ENCODE peak calls at places on chromosomes 12 and 14, in ten cellular contexts. V is nephron progenitor cell; F is tibial artery; N is MCF 10A; W is B cell; S is left ventricle myocardium inferior; T is endodermal cell; Y is CD4-positive, alpha-beta T cell; X is AG04450; A is PC-3. Z is an unnamed sample.

GRCh38 chr12:95998611-95999300 is 2.6 kb upstream of the HAL start:
- DNase-seq in A (peak), V (peak), S (no peak), T (peak), X (peak), F (no peak), Y (peak), N (peak), W (peak), Z (peak)

GRCh38 chr14:81423504-81423903 is 23.4 kb upstream of the STON2 start:
- DNase-seq in T (no peak), X (no peak), W (no peak), N (no peak), F (peak), S (peak), Y (no peak), A (no peak), V (no peak), Z (no peak)

GRCh38 chr14:65496178-65496993 is 83.9 kb downstream of the FUT8 start:
- DNase-seq in N (no peak), F (no peak), Y (no peak), A (no peak), T (no peak), S (no peak), V (no peak), X (no peak), W (no peak), Z (no peak)

GRCh38 chr12:1932264-1932777 is 13.9 kb upstream of the CACNA2D4 start:
- DNase-seq in W (no peak), A (no peak), F (no peak), N (no peak), V (no peak), Y (no peak), S (peak), X (no peak), T (peak), Z (no peak)

GRCh38 chr14:63563370-63564026 is 20.3 kb upstream of the PPP2R5E start:
- DNase-seq in Y (no peak), N (peak), V (no peak), W (no peak), T (no peak), X (no peak), F (no peak), S (no peak), A (peak), Z (no peak)

GRCh38 chr12:90897316-90897715 is 57.7 kb downstream of the CCER1 start:
- DNase-seq in N (no peak), F (no peak), V (no peak), S (no peak), X (no peak), Y (no peak), T (no peak), W (no peak), A (no peak), Z (no peak)

GRCh38 chr12:1773937-1774655 is 46.3 kb upstream of the LRTM2 start:
- DNase-seq in W (no peak), S (no peak), A (no peak), F (no peak), Y (no peak), X (no peak), V (no peak), N (no peak), T (no peak), Z (no peak)

GRCh38 chr12:76878899-76879709 is at the start of gene CSRP2:
- DNase-seq in Y (no peak), A (peak), T (peak), V (peak), N (peak), W (peak), X (peak), F (peak), S (peak), Z (peak)

GRCh38 chr14:37591941-37592287 is 3.1 kb downstream of the FOXA1 start:
- DNase-seq in N (no peak), T (no peak), W (no peak), F (no peak), X (no peak), Y (no peak), V (no peak), A (peak), S (no peak), Z (no peak)

GRCh38 chr12:8780389-8780788 is 42.0 kb upstream of the A2ML1 start:
- DNase-seq in F (no peak), W (no peak), T (peak), Y (no peak), X (peak), S (no peak), V (no peak), N (peak), A (peak), Z (no peak)

GRCh38 chr14:46259536-46259935 is 392.0 kb downstream of the RPL10L start:
- DNase-seq in A (peak), N (peak), X (no peak), T (peak), Y (no peak), S (no peak), F (no peak), V (peak), W (no peak), Z (no peak)

GRCh38 chr12:97561321-97562230 is 99.0 kb downstream of the RMST start:
- DNase-seq in A (peak), F (no peak), V (no peak), W (no peak), Y (no peak), S (no peak), N (no peak), X (no peak), T (no peak), Z (no peak)

GRCh38 chr14:100381386-100382105 is 58.4 kb downstream of the SLC25A47 start:
- DNase-seq in Y (no peak), X (no peak), F (no peak), T (peak), S (no peak), V (peak), N (no peak), A (no peak), W (no peak), Z (no peak)

GRCh38 chr14:49863483-49864262 is 11.1 kb upstream of the NEMF start:
- DNase-seq in S (no peak), A (no peak), T (no peak), F (no peak), N (peak), Y (no peak), X (no peak), V (no peak), W (no peak), Z (no peak)

GRCh38 chr14:51650721-51651387 is 856 bp upstream of the FRMD6 start:
- DNase-seq in X (no peak), N (peak), V (peak), Y (no peak), A (peak), W (no peak), F (peak), S (peak), T (peak), Z (no peak)

GRCh38 chr12:74890237-74890599 is 319.4 kb downstream of the KCNC2 start:
- DNase-seq in W (no peak), A (peak), F (no peak), Y (no peak), V (no peak), S (no peak), N (peak), T (no peak), X (peak), Z (peak)

GRCh38 chr12:26678697-26679660 is 154.0 kb downstream of the ITPR2 start:
- DNase-seq in A (peak), X (no peak), Y (no peak), F (no peak), V (no peak), T (no peak), S (no peak), N (no peak), W (no peak), Z (no peak)

GRCh38 chr12:75488553-75488952 is 8.0 kb downstream of the GLIPR1 start:
- DNase-seq in S (no peak), N (peak), F (no peak), W (no peak), T (peak), Y (no peak), X (no peak), A (peak), V (no peak), Z (no peak)

GRCh38 chr12:13277278-13277677 is 80.8 kb downstream of the EMP1 start:
- DNase-seq in A (no peak), T (peak), W (no peak), S (no peak), Y (no peak), X (no peak), V (no peak), N (no peak), F (no peak), Z (no peak)

GRCh38 chr12:80551897-80552296 is 107.9 kb downstream of the PTPRQ start:
- DNase-seq in N (peak), X (peak), A (peak), S (no peak), Y (no peak), T (no peak), F (no peak), V (no peak), W (no peak), Z (peak)

GRCh38 chr12:121939992-121940766 is 21.8 kb downstream of the CFAP251 start:
- DNase-seq in N (no peak), F (no peak), T (peak), W (no peak), V (no peak), X (no peak), A (no peak), Y (no peak), S (no peak), Z (no peak)

GRCh38 chr12:5123921-5124320 is 80.2 kb downstream of the KCNA5 start:
- DNase-seq in W (no peak), A (no peak), S (no peak), N (no peak), Y (no peak), V (no peak), F (no peak), T (no peak), X (no peak), Z (no peak)

GRCh38 chr14:68766299-68767247 is 26.3 kb downstream of the ZFP36L1 start:
- DNase-seq in V (no peak), F (no peak), X (no peak), S (no peak), N (no peak), Y (no peak), W (no peak), A (no peak), T (no peak), Z (no peak)

GRCh38 chr12:24562761-24563392 is 386.0 kb downstream of the BCAT1 start:
- DNase-seq in T (peak), Y (no peak), N (peak), A (no peak), X (no peak), V (peak), F (peak), W (peak), S (peak), Z (no peak)

GRCh38 chr12:23525450-23526072 is 423.9 kb downstream of the SOX5 start:
- DNase-seq in S (no peak), Y (no peak), W (no peak), V (no peak), N (peak), F (no peak), X (no peak), T (no peak), A (peak), Z (no peak)

GRCh38 chr14:75278422-75279152 is at the start of gene FOS:
- DNase-seq in V (peak), S (peak), N (peak), T (peak), Y (peak), X (no peak), W (peak), A (peak), F (peak), Z (peak)

GRCh38 chr12:113273053-113273725 is 51.9 kb downstream of the TPCN1 start:
- DNase-seq in N (no peak), A (no peak), W (no peak), X (no peak), Y (no peak), T (peak), F (no peak), V (no peak), S (no peak), Z (no peak)

GRCh38 chr14:45705954-45706353 is 453.0 kb upstream of the MIS18BP1 start:
- DNase-seq in V (no peak), Y (no peak), X (no peak), F (no peak), N (no peak), A (no peak), T (no peak), S (no peak), W (no peak), Z (no peak)

GRCh38 chr14:68195126-68195525 is 375.5 kb downstream of the RAD51B start:
- DNase-seq in Y (no peak), A (peak), T (no peak), W (no peak), F (no peak), S (no peak), V (no peak), X (no peak), N (no peak), Z (no peak)

GRCh38 chr12:26690601-26691000 is 142.4 kb downstream of the ITPR2 start:
- DNase-seq in V (no peak), F (no peak), T (no peak), Y (no peak), A (no peak), N (no peak), X (no peak), S (no peak), W (no peak), Z (no peak)

GRCh38 chr12:116066381-116067230 is 210.9 kb downstream of the MED13L start:
- DNase-seq in V (peak), T (peak), Y (peak), F (peak), S (peak), A (peak), W (peak), N (peak), X (no peak), Z (no peak)

GRCh38 chr14:33848009-33848408 is 102.9 kb downstream of the EGLN3 start:
- DNase-seq in F (no peak), N (no peak), Y (no peak), S (no peak), A (no peak), T (no peak), V (no peak), X (no peak), W (no peak), Z (no peak)

GRCh38 chr12:20364501-20364900 is 3.8 kb upstream of the PDE3A start:
- DNase-seq in T (no peak), W (no peak), A (no peak), V (no peak), X (no peak), F (no peak), N (no peak), Y (no peak), S (no peak), Z (no peak)

GRCh38 chr14:33730163-33730562 is 220.7 kb downstream of the EGLN3 start:
- DNase-seq in X (no peak), S (no peak), N (peak), Y (no peak), V (no peak), T (no peak), A (peak), W (no peak), F (no peak), Z (no peak)

GRCh38 chr12:111942557-111942956 is 70.4 kb downstream of the TMEM116 start:
- DNase-seq in V (no peak), N (peak), Y (no peak), W (no peak), A (peak), X (peak), F (no peak), T (no peak), S (no peak), Z (peak)

GRCh38 chr12:90970911-90971310 is 15.9 kb upstream of the CCER1 start:
- DNase-seq in Y (no peak), A (no peak), F (no peak), W (no peak), X (no peak), V (no peak), S (no peak), T (no peak), N (no peak), Z (no peak)

GRCh38 chr14:32087173-32087861 is 10.2 kb downstream of the ARHGAP5 start:
- DNase-seq in N (peak), V (no peak), X (no peak), Y (no peak), T (peak), S (no peak), A (peak), W (no peak), F (no peak), Z (no peak)

GRCh38 chr14:76502219-76502618 is 126.3 kb downstream of the ESRRB start:
- DNase-seq in T (no peak), N (no peak), Y (no peak), X (no peak), A (no peak), S (no peak), V (no peak), W (no peak), F (no peak), Z (no peak)

GRCh38 chr14:93936926-93937325 is 9.8 kb downstream of the FAM181A start:
- DNase-seq in X (no peak), F (no peak), S (no peak), Y (no peak), T (no peak), W (no peak), N (no peak), V (no peak), A (no peak), Z (no peak)

GRCh38 chr12:123421314-123421713 is 15.2 kb downstream of the RILPL2 start:
- DNase-seq in W (no peak), Y (no peak), T (no peak), X (no peak), F (no peak), S (no peak), N (no peak), V (no peak), A (no peak), Z (no peak)
- TF ChIP-seq CTCF in W (no peak), Y (no peak), T (peak), X (no peak), F (no peak), S (no peak), N (no peak), V (no peak), A (no peak), Z (no peak)

GRCh38 chr12:92605621-92606170 is 97.1 kb upstream of the PLEKHG7 start:
- DNase-seq in S (no peak), V (no peak), F (no peak), Y (no peak), W (no peak), A (no peak), T (no peak), N (no peak), X (no peak), Z (no peak)

GRCh38 chr12:92604786-92605185 is 98.0 kb upstream of the PLEKHG7 start:
- DNase-seq in T (no peak), W (no peak), A (no peak), Y (no peak), V (no peak), N (no peak), F (no peak), X (no peak), S (no peak), Z (no peak)

GRCh38 chr12:92606956-92607355 is 95.8 kb upstream of the PLEKHG7 start:
- DNase-seq in A (no peak), Y (no peak), V (no peak), T (no peak), F (no peak), X (no peak), W (no peak), S (no peak), N (no peak), Z (no peak)

GRCh38 chr12:92612611-92613010 is 90.2 kb upstream of the PLEKHG7 start:
- DNase-seq in A (no peak), S (no peak), X (no peak), V (no peak), W (no peak), F (no peak), Y (no peak), T (no peak), N (no peak), Z (no peak)

DNA sequence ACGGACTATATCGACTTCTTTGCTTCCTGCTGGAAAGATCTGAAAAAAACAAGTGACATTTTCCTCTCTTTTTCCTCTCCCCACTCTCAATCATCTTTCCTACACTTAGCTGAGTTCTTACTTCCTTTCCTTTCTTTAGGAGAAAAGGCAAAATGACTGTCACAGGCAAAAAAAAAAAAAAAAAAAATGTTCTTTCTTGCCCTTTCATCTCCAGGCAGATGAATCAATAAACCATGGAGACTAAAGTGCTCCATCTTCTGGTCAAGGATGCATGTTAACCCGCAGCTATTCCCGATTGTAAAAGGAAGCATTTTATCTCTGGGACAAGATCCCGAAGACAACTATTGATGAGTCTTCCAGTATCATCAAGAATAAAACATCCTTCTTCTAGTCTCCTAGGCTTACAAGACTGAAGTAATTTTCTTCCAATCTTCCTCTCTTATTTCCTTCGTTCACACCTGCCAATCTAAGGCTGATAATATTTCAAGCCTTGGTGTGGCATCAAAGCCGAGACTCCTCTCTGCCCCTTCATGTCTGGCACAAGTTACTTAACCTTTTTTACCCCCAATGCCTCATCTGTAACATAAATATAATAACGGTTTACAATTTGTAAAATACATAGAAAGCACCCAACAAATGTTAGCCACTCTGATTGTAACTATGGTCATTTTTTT is 94.2 kb upstream of the PLEKHG7 start:
- DNase-seq in S (no peak), F (no peak), T (no peak), N (peak), V (no peak), Y (no peak), X (no peak), W (no peak), A (peak), Z (no peak)
- TF ChIP-seq CTCF in S (peak), F (peak), T (peak), N (peak), V (peak), Y (peak), X (peak), W (no peak), A (peak), Z (peak)

GRCh38 chr12:57124259-57124877 is 3.9 kb upstream of the LRP1 start:
- DNase-seq in W (peak), T (peak), X (no peak), N (peak), S (peak), Y (peak), V (peak), A (peak), F (peak), Z (no peak)
- TF ChIP-seq CTCF in W (peak), T (peak), X (peak), N (peak), S (peak), Y (peak), V (peak), A (peak), F (peak), Z (peak)

GRCh38 chr14:91317381-91318313 is 73.1 kb upstream of the GPR68 start:
- DNase-seq in W (peak), F (peak), V (no peak), X (no peak), S (peak), T (no peak), N (peak), A (peak), Y (peak), Z (no peak)
- TF ChIP-seq CTCF in W (no peak), F (no peak), V (no peak), X (no peak), S (peak), T (no peak), N (peak), A (peak), Y (peak), Z (no peak)

GRCh38 chr12:117363263-117363662 is 1.8 kb upstream of the NOS1 start:
- DNase-seq in A (no peak), Y (no peak), T (no peak), W (no peak), V (no peak), X (no peak), N (no peak), F (no peak), S (no peak), Z (no peak)

GRCh38 chr12:117365072-117365616 is 3.7 kb upstream of the NOS1 start:
- DNase-seq in F (no peak), X (no peak), V (no peak), T (no peak), Y (no peak), S (no peak), A (no peak), N (no peak), W (no peak), Z (no peak)

GRCh38 chr12:117361905-117362304 is 479 bp upstream of the NOS1 start:
- DNase-seq in N (no peak), T (no peak), S (no peak), A (no peak), W (no peak), V (no peak), Y (no peak), F (no peak), X (no peak), Z (no peak)

GRCh38 chr12:117362391-117362790 is 965 bp upstream of the NOS1 start:
- DNase-seq in X (no peak), N (no peak), Y (no peak), V (no peak), T (no peak), W (no peak), A (no peak), S (no peak), F (no peak), Z (no peak)

GRCh38 chr12:117363953-117364486 is 2.6 kb upstream of the NOS1 start:
- DNase-seq in Y (no peak), S (no peak), T (no peak), N (peak), X (no peak), W (no peak), V (no peak), A (peak), F (no peak), Z (no peak)
- TF ChIP-seq CTCF in Y (no peak), S (no peak), T (peak), N (peak), X (no peak), W (no peak), V (no peak), A (peak), F (no peak), Z (no peak)

DNA sequence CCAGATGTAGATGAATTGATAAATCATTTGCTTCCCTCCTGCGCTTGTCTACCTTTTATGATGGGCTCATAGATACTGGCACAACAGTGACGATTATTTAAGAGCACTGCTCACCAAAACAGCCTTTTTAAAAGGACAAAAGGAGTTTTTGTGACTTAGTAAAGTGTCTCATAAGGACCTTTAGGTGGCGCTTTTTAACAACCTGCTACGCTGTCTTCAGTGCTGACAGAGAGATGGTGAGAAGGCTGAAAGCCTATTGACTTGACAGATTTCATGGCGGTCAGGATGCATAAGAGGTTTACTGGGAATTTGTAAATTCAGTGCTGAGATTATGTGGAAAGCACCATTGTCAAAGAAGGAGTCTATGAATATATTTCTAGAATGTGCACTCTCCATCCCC is 87.6 kb downstream of the SLC15A5 start:
- DNase-seq in F (no peak), S (no peak), T (no peak), Y (no peak), V (no peak), N (no peak), W (no peak), A (peak), X (no peak), Z (peak)
- TF ChIP-seq CTCF in F (no peak), S (no peak), T (peak), Y (no peak), V (peak), N (no peak), W (no peak), A (peak), X (peak), Z (peak)